ENCODE peak calls at places on chromosomes 16 and 17, in six cellular contexts. U is MCF 10A, B is ovary, O is dermis blood vessel endothelial cell, W is astrocyte of the spinal cord, I is AG09319. P is an unnamed sample.

GRCh38 chr17:74758846-74759163 is 10.4 kb downstream of the NHERF1 start:
- DNase-seq in U (peak), B (no peak), O (no peak), W (peak), I (no peak), P (no peak)

GRCh38 chr17:36463916-36464764 is 22.3 kb upstream of the ZNHIT3 start:
- DNase-seq in U (peak), B (no peak), O (peak), W (peak), I (no peak), P (peak)

GRCh38 chr16:57977418-57978069 is 6.6 kb upstream of the CNGB1 start:
- DNase-seq in U (no peak), B (no peak), O (peak), W (no peak), I (no peak), P (no peak)

GRCh38 chr17:63413128-63413527 is 33.0 kb downstream of the CYB561 start:
- DNase-seq in U (no peak), B (no peak), O (no peak), W (no peak), I (no peak), P (no peak)

GRCh38 chr17:46135126-46135812 is 58.0 kb downstream of the KANSL1 start:
- DNase-seq in U (peak), B (no peak), O (no peak), W (no peak), I (no peak), P (no peak)

GRCh38 chr16:84922351-84923135 is 88.8 kb downstream of the ZDHHC7 start:
- DNase-seq in U (no peak), B (peak), O (peak), W (no peak), I (no peak), P (peak)

GRCh38 chr17:81162491-81162890 is 2.8 kb upstream of the PVALEF start:
- DNase-seq in U (no peak), B (no peak), O (no peak), W (no peak), I (no peak), P (no peak)

GRCh38 chr17:49814781-49815496 is 26.5 kb downstream of the KAT7 start:
- DNase-seq in U (no peak), B (no peak), O (no peak), W (no peak), I (no peak), P (no peak)

GRCh38 chr17:60901806-60902205 is 224.2 kb downstream of the BCAS3 start:
- DNase-seq in U (peak), B (no peak), O (peak), W (peak), I (peak), P (no peak)

GRCh38 chr16:74623214-74623842 is 16.4 kb upstream of the GLG1 start:
- DNase-seq in U (peak), B (no peak), O (peak), W (peak), I (no peak), P (no peak)

GRCh38 chr17:40541060-40541872 is 24.0 kb downstream of the CCR7 start:
- DNase-seq in U (no peak), B (peak), O (no peak), W (no peak), I (no peak), P (no peak)

GRCh38 chr16:66525396-66526180 is 24.3 kb downstream of the TK2 start:
- DNase-seq in U (no peak), B (no peak), O (no peak), W (peak), I (no peak), P (no peak)

GRCh38 chr17:77146882-77147281 is 6.1 kb downstream of the SEC14L1 start:
- DNase-seq in U (no peak), B (no peak), O (peak), W (no peak), I (no peak), P (peak)

GRCh38 chr17:75932852-75933251 is 8.0 kb downstream of the FBF1 start:
- DNase-seq in U (no peak), B (no peak), O (no peak), W (no peak), I (no peak), P (no peak)

GRCh38 chr16:19879241-19879792 is 5.3 kb downstream of the GPRC5B start:
- DNase-seq in U (no peak), B (no peak), O (no peak), W (peak), I (no peak), P (no peak)

GRCh38 chr17:16001498-16001897 is 1.9 kb downstream of the TTC19 start:
- DNase-seq in U (no peak), B (no peak), O (no peak), W (no peak), I (no peak), P (no peak)

GRCh38 chr16:88387177-88387576 is 4.4 kb downstream of the ZNF469 start:
- DNase-seq in U (no peak), B (no peak), O (no peak), W (no peak), I (no peak), P (no peak)

GRCh38 chr16:24769806-24770205 is 40.4 kb downstream of the TNRC6A start:
- DNase-seq in U (no peak), B (no peak), O (no peak), W (peak), I (peak), P (no peak)

GRCh38 chr16:88703486-88704309 is 2.5 kb downstream of the RNF166 start:
- DNase-seq in U (no peak), B (no peak), O (peak), W (no peak), I (no peak), P (peak)

GRCh38 chr17:59746849-59747445 is 39.5 kb downstream of the VMP1 start:
- DNase-seq in U (peak), B (no peak), O (peak), W (peak), I (no peak), P (no peak)

GRCh38 chr16:78122774-78123315 is 23.4 kb downstream of the WWOX start:
- DNase-seq in U (peak), B (peak), O (peak), W (peak), I (no peak), P (no peak)

GRCh38 chr17:47694018-47694817 is at the start of gene TBKBP1:
- DNase-seq in U (no peak), B (peak), O (peak), W (no peak), I (no peak), P (no peak)

GRCh38 chr17:38751803-38752118 is 780 bp upstream of the PSMB3 start:
- DNase-seq in U (peak), B (peak), O (peak), W (peak), I (peak), P (peak)

GRCh38 chr17:59785091-59785799 is 77.8 kb downstream of the VMP1 start:
- DNase-seq in U (peak), B (no peak), O (no peak), W (peak), I (no peak), P (no peak)

GRCh38 chr17:62819511-62820221 is 11.6 kb upstream of the MARCHF10 start:
- DNase-seq in U (peak), B (no peak), O (peak), W (peak), I (peak), P (peak)

GRCh38 chr16:1308036-1308976 is 1.1 kb upstream of the UBE2I start:
- DNase-seq in U (peak), B (no peak), O (no peak), W (peak), I (no peak), P (peak)

GRCh38 chr17:75086496-75087181 is 1.1 kb upstream of the SLC16A5 start:
- DNase-seq in U (no peak), B (no peak), O (no peak), W (no peak), I (no peak), P (no peak)

P was measured in adrenal gland.